ENCODE peak calls at places on chromosome 20, in seven cellular contexts. P, S, I, Q, W, E and L are unnamed samples.

GRCh38 chr20:56625837-56626236 is 3.3 kb upstream of the TFAP2C start:
- DNase-seq in I (no peak), W (no peak), S (peak), P (no peak), E (no peak), Q (no peak), L (no peak)

GRCh38 chr20:6994452-6994851 is 227.0 kb downstream of the BMP2 start:
- DNase-seq in P (no peak), Q (no peak), I (peak), E (peak), W (peak), S (no peak), L (no peak)

GRCh38 chr20:21981179-21981578 is 275.7 kb downstream of the PAX1 start:
- DNase-seq in Q (no peak), P (no peak), I (no peak), W (no peak), E (peak), S (no peak), L (no peak)

GRCh38 chr20:40945754-40946451 is 82.7 kb upstream of the TOP1 start:
- DNase-seq in E (peak), S (peak), P (peak), Q (peak), I (peak), W (peak), L (peak)

GRCh38 chr20:48458601-48459385 is 369.0 kb downstream of the PREX1 start:
- DNase-seq in I (no peak), Q (no peak), E (no peak), S (no peak), P (no peak), W (no peak), L (no peak)

GRCh38 chr20:32470025-32470861 is 112.1 kb downstream of the ASXL1 start:
- DNase-seq in E (peak), Q (no peak), P (peak), I (no peak), S (peak), W (peak), L (peak)

GRCh38 chr20:63529861-63530787 is 7.1 kb downstream of the PTK6 start:
- DNase-seq in S (no peak), Q (no peak), E (no peak), P (peak), I (no peak), W (no peak), L (no peak)

GRCh38 chr20:57439432-57439831 is 48.2 kb downstream of the RBM38 start:
- DNase-seq in Q (no peak), P (no peak), E (no peak), W (no peak), S (no peak), I (no peak), L (no peak)

GRCh38 chr20:38113401-38114325 is 51.4 kb downstream of the TGM2 start:
- DNase-seq in W (peak), S (no peak), E (no peak), I (peak), P (no peak), Q (no peak), L (no peak)

GRCh38 chr20:4444404-4444803 is 277.3 kb upstream of the PRND start:
- DNase-seq in P (no peak), I (peak), W (no peak), E (peak), Q (no peak), S (no peak), L (no peak)

GRCh38 chr20:1664911-1665310 is 7.3 kb upstream of the SIRPG start:
- DNase-seq in W (no peak), S (peak), Q (peak), E (no peak), P (no peak), I (no peak), L (peak)

GRCh38 chr20:1108437-1108920 is 9.9 kb upstream of the PSMF1 start:
- DNase-seq in P (peak), S (peak), I (peak), E (peak), W (peak), Q (peak), L (peak)

GRCh38 chr20:61839912-61840441 is 225.7 kb downstream of the TAF4 start:
- DNase-seq in I (no peak), W (no peak), Q (no peak), S (no peak), E (no peak), P (no peak), L (no peak)

GRCh38 chr20:39829255-39829654 is 859.8 kb downstream of the MAFB start:
- DNase-seq in W (peak), Q (no peak), I (no peak), E (no peak), S (peak), P (no peak), L (no peak)

GRCh38 chr20:44961024-44961866 is 1.0 kb upstream of the TOMM34 start:
- DNase-seq in I (no peak), S (no peak), E (peak), Q (no peak), P (no peak), W (no peak), L (no peak)

GRCh38 chr20:33812673-33813462 is 1.7 kb downstream of the CHMP4B start:
- DNase-seq in P (peak), W (no peak), S (no peak), Q (no peak), I (peak), E (peak), L (no peak)

GRCh38 chr20:7207186-7207585 is 439.7 kb downstream of the BMP2 start:
- DNase-seq in Q (no peak), I (no peak), P (no peak), S (no peak), E (peak), W (no peak), L (no peak)

GRCh38 chr20:6651016-6651415 is 116.5 kb upstream of the BMP2 start:
- DNase-seq in S (no peak), P (no peak), Q (no peak), E (no peak), I (peak), W (peak), L (no peak)

GRCh38 chr20:35311822-35312221 is 19.6 kb upstream of the FAM83C start:
- DNase-seq in S (no peak), Q (no peak), E (no peak), I (no peak), W (no peak), P (no peak), L (no peak)

GRCh38 chr20:64145458-64146300 is 18.6 kb upstream of the MYT1 start:
- DNase-seq in W (no peak), P (no peak), S (no peak), Q (no peak), I (no peak), E (no peak), L (no peak)

GRCh38 chr20:20926222-20926905 is 179.8 kb downstream of the LINC00237 start:
- DNase-seq in I (no peak), E (no peak), Q (no peak), P (no peak), W (no peak), S (no peak), L (no peak)

GRCh38 chr20:51497542-51498467 is 44.7 kb downstream of the NFATC2 start:
- DNase-seq in P (no peak), E (peak), Q (peak), W (no peak), I (no peak), S (peak), L (peak)

GRCh38 chr20:62849431-62849830 is 12.2 kb downstream of the TCFL5 start:
- DNase-seq in W (no peak), P (no peak), I (no peak), Q (no peak), S (no peak), E (no peak), L (no peak)

GRCh38 chr20:46708172-46708860 is 1.1 kb upstream of the SLC2A10 start:
- DNase-seq in Q (no peak), S (no peak), W (no peak), P (no peak), E (no peak), I (no peak), L (no peak)
- TF ChIP-seq CTCF in Q (peak), S (no peak), W (no peak), P (no peak), E (no peak), I (peak), L (peak)

DNA sequence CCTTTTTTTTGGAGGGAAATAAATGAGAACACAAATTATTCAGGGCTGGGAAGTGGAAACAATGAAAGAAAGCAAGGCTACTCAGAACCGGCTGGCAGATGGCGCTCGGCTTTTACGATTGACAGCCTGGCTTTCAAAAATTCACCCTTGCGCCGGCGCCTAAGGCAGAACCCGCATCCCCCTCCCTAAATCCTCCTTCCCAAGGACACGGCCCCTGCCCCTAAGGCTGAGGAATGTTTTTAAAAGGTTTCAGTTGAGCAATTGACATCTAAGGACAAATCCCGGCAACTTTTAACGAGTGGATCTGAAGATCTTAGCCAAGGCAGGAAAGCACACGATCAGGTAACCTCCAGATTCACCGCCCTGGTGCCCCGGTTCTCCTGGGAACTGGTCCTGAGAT is 16.3 kb downstream of the GNAS start:
- DNase-seq in Q (no peak), P (no peak), W (peak), S (no peak), E (no peak), I (peak), L (no peak)
- TF ChIP-seq CTCF in Q (peak), P (no peak), W (peak), S (peak), E (no peak), I (peak), L (peak)

GRCh38 chr20:23020230-23020629 is 14.9 kb upstream of the SSTR4 start:
- DNase-seq in P (no peak), S (no peak), Q (no peak), I (no peak), E (no peak), W (no peak), L (no peak)

GRCh38 chr20:23021941-23022340 is 13.2 kb upstream of the SSTR4 start:
- DNase-seq in S (no peak), I (peak), Q (no peak), W (no peak), E (no peak), P (no peak), L (no peak)

GRCh38 chr20:23019403-23019802 is 15.7 kb upstream of the SSTR4 start:
- DNase-seq in W (no peak), S (no peak), P (no peak), E (no peak), Q (no peak), I (no peak), L (no peak)

GRCh38 chr20:23022849-23023248 is 12.3 kb upstream of the SSTR4 start:
- DNase-seq in I (no peak), W (peak), P (no peak), E (peak), Q (no peak), S (no peak), L (no peak)

GRCh38 chr20:23021541-23021940 is 13.6 kb upstream of the SSTR4 start:
- DNase-seq in P (no peak), I (no peak), W (peak), S (no peak), Q (no peak), E (no peak), L (no peak)
- TF ChIP-seq CTCF in P (no peak), I (no peak), W (no peak), S (no peak), Q (peak), E (no peak), L (no peak)

GRCh38 chr20:24732076-24732475 is 217.0 kb upstream of the CST7 start:
- DNase-seq in Q (no peak), W (no peak), E (no peak), I (no peak), P (no peak), S (no peak), L (no peak)
- TF ChIP-seq CTCF in Q (no peak), W (no peak), E (no peak), I (no peak), P (no peak), S (no peak), L (no peak)

GRCh38 chr20:9099372-9099771 is 30.5 kb downstream of the PLCB4 start:
- DNase-seq in S (no peak), W (no peak), I (no peak), P (no peak), Q (no peak), E (no peak), L (no peak)
- TF ChIP-seq CTCF in S (no peak), W (no peak), I (no peak), P (no peak), Q (no peak), E (no peak), L (no peak)